ENCODE peak calls at places on chromosomes 16 and 17, in four cellular contexts. One of them, this sample, is unnamed.

GRCh38 chr16:73063284-73063733 is 15.4 kb upstream of the ZFHX3 start:
- DNase-seq in stomach: no peak
- DNase-seq in esophagus muscularis mucosa: no peak
- DNase-seq in K562: no peak
- DNase-seq in this sample: no peak

GRCh38 chr17:4512156-4513112 is 13.8 kb downstream of the SPNS2 start:
- DNase-seq in stomach: no peak
- DNase-seq in esophagus muscularis mucosa: no peak
- DNase-seq in K562: no peak
- DNase-seq in this sample: no peak

GRCh38 chr16:67959930-67960329 is 8.5 kb downstream of the SLC12A4 start:
- DNase-seq in stomach: no peak
- DNase-seq in esophagus muscularis mucosa: no peak
- DNase-seq in K562: no peak
- DNase-seq in this sample: no peak

GRCh38 chr17:76883744-76884525 is 15.7 kb downstream of the MGAT5B start:
- DNase-seq in stomach: no peak
- DNase-seq in esophagus muscularis mucosa: no peak
- DNase-seq in K562: no peak
- DNase-seq in this sample: no peak

GRCh38 chr16:57413301-57413730 is 8.7 kb downstream of the CCL17 start:
- DNase-seq in stomach: no peak
- DNase-seq in esophagus muscularis mucosa: no peak
- DNase-seq in K562: no peak
- DNase-seq in this sample: no peak

GRCh38 chr17:61337247-61337812 is 62.3 kb upstream of the TBX2 start:
- DNase-seq in stomach: no peak
- DNase-seq in esophagus muscularis mucosa: no peak
- DNase-seq in K562: no peak
- DNase-seq in this sample: no peak

GRCh38 chr17:45227101-45227591 is 5.5 kb downstream of the FMNL1 start:
- DNase-seq in stomach: no peak
- DNase-seq in esophagus muscularis mucosa: no peak
- DNase-seq in K562: no peak
- DNase-seq in this sample: no peak

GRCh38 chr16:4746991-4747574 is 12.7 kb downstream of the DNAAF8 start:
- DNase-seq in stomach: no peak
- DNase-seq in esophagus muscularis mucosa: no peak
- DNase-seq in K562: no peak
- DNase-seq in this sample: peak; percentile 76

GRCh38 chr16:89170346-89171215 is 967 bp upstream of the CDH15 start:
- DNase-seq in stomach: peak; percentile 64
- DNase-seq in esophagus muscularis mucosa: no peak
- DNase-seq in K562: peak; percentile 47
- DNase-seq in this sample: peak; percentile 81

GRCh38 chr17:80991645-80992076 is at the start of gene CHMP6:
- DNase-seq in stomach: peak; percentile 79
- DNase-seq in esophagus muscularis mucosa: no peak
- DNase-seq in K562: peak; percentile 92
- DNase-seq in this sample: peak; percentile 71

GRCh38 chr16:71311553-71312158 is 22.5 kb upstream of the CMTR2 start:
- DNase-seq in stomach: no peak
- DNase-seq in esophagus muscularis mucosa: no peak
- DNase-seq in K562: peak; percentile 53
- DNase-seq in this sample: no peak

GRCh38 chr17:36920032-36921000 is 17.0 kb upstream of the LHX1 start:
- DNase-seq in stomach: no peak
- DNase-seq in esophagus muscularis mucosa: no peak
- DNase-seq in K562: peak; percentile 50
- DNase-seq in this sample: no peak

GRCh38 chr16:85898521-85899442 is at the start of gene IRF8:
- DNase-seq in stomach: peak; percentile 76
- DNase-seq in esophagus muscularis mucosa: peak; percentile 94
- DNase-seq in K562: no peak
- DNase-seq in this sample: peak; percentile 96

GRCh38 chr17:38717139-38717745 is 12.2 kb downstream of the MLLT6 start:
- DNase-seq in stomach: no peak
- DNase-seq in esophagus muscularis mucosa: no peak
- DNase-seq in K562: no peak
- DNase-seq in this sample: no peak

GRCh38 chr17:45749831-45750335 is 34.2 kb upstream of the CRHR1 start:
- DNase-seq in stomach: no peak
- DNase-seq in esophagus muscularis mucosa: no peak
- DNase-seq in K562: no peak
- DNase-seq in this sample: no peak

GRCh38 chr16:31350275-31351005 is 4.5 kb upstream of the ITGAX start:
- DNase-seq in stomach: no peak
- DNase-seq in esophagus muscularis mucosa: no peak
- DNase-seq in K562: no peak
- DNase-seq in this sample: no peak

GRCh38 chr17:49108318-49108717 is 24.3 kb upstream of the B4GALNT2 start:
- DNase-seq in stomach: peak; percentile 49
- DNase-seq in esophagus muscularis mucosa: no peak
- DNase-seq in K562: no peak
- DNase-seq in this sample: no peak

GRCh38 chr16:73071131-73071940 is 23.4 kb upstream of the ZFHX3 start:
- DNase-seq in stomach: peak; percentile 59
- DNase-seq in esophagus muscularis mucosa: no peak
- DNase-seq in K562: no peak
- DNase-seq in this sample: peak; percentile 51

GRCh38 chr16:15701975-15702970 is 52.2 kb downstream of the NDE1 start:
- DNase-seq in stomach: no peak
- DNase-seq in esophagus muscularis mucosa: no peak
- DNase-seq in K562: no peak
- DNase-seq in this sample: no peak

GRCh38 chr16:89589241-89589926 is 13.8 kb downstream of the CPNE7 start:
- DNase-seq in stomach: no peak
- DNase-seq in esophagus muscularis mucosa: no peak
- DNase-seq in K562: no peak
- DNase-seq in this sample: no peak

GRCh38 chr16:58462089-58462488 is 37.9 kb upstream of the NDRG4 start:
- DNase-seq in stomach: no peak
- DNase-seq in esophagus muscularis mucosa: no peak
- DNase-seq in K562: no peak
- DNase-seq in this sample: no peak

GRCh38 chr17:65496801-65497200 is 64.6 kb downstream of the AXIN2 start:
- DNase-seq in stomach: no peak
- DNase-seq in esophagus muscularis mucosa: no peak
- DNase-seq in K562: no peak
- DNase-seq in this sample: no peak

GRCh38 chr17:65489413-65490170 is 71.9 kb downstream of the AXIN2 start:
- DNase-seq in stomach: no peak
- DNase-seq in esophagus muscularis mucosa: no peak
- DNase-seq in K562: no peak
- DNase-seq in this sample: no peak

GRCh38 chr17:65498831-65499230 is 62.6 kb downstream of the AXIN2 start:
- DNase-seq in stomach: no peak
- DNase-seq in esophagus muscularis mucosa: no peak
- DNase-seq in K562: no peak
- DNase-seq in this sample: no peak

GRCh38 chr17:65495255-65496060 is 66.0 kb downstream of the AXIN2 start:
- DNase-seq in stomach: no peak
- DNase-seq in esophagus muscularis mucosa: no peak
- DNase-seq in K562: no peak
- DNase-seq in this sample: peak; percentile 82
- TF ChIP-seq EP300 in stomach: no peak
- TF ChIP-seq EP300 in esophagus muscularis mucosa: no peak
- TF ChIP-seq EP300 in K562: no peak
- TF ChIP-seq EP300 in this sample: no peak

GRCh38 chr17:18185391-18185790 is 1.8 kb downstream of the ALKBH5 start:
- DNase-seq in stomach: no peak
- DNase-seq in esophagus muscularis mucosa: no peak
- DNase-seq in K562: no peak
- DNase-seq in this sample: no peak

GRCh38 chr17:18182978-18183333 is 672 bp upstream of the ALKBH5 start:
- DNase-seq in stomach: peak; percentile 78
- DNase-seq in esophagus muscularis mucosa: peak; percentile 96
- DNase-seq in K562: peak; percentile 62
- DNase-seq in this sample: peak; percentile 80

GRCh38 chr17:18183334-18184142 is at the start of gene ALKBH5:
- DNase-seq in stomach: peak; percentile 98
- DNase-seq in esophagus muscularis mucosa: peak; percentile 99
- DNase-seq in K562: peak; percentile 97
- DNase-seq in this sample: peak; percentile 99

GRCh38 chr17:18185832-18186231 is 2.2 kb downstream of the ALKBH5 start:
- DNase-seq in stomach: no peak
- DNase-seq in esophagus muscularis mucosa: no peak
- DNase-seq in K562: peak; percentile 5
- DNase-seq in this sample: no peak

GRCh38 chr17:18184143-18185007 is 747 bp downstream of the ALKBH5 start:
- DNase-seq in stomach: peak; percentile 56
- DNase-seq in esophagus muscularis mucosa: no peak
- DNase-seq in K562: peak; percentile 59
- DNase-seq in this sample: peak; percentile 88
- TF ChIP-seq POLR2A in stomach: no peak
- TF ChIP-seq POLR2A in esophagus muscularis mucosa: peak; percentile 30
- TF ChIP-seq POLR2A in K562: no peak
- TF ChIP-seq POLR2A in this sample: no peak

GRCh38 chr17:2067048-2067452 is 12.1 kb downstream of the HIC1 start:
- DNase-seq in stomach: no peak
- DNase-seq in esophagus muscularis mucosa: no peak
- DNase-seq in K562: no peak
- DNase-seq in this sample: no peak

GRCh38 chr17:2067559-2067958 is 12.7 kb downstream of the HIC1 start:
- DNase-seq in stomach: no peak
- DNase-seq in esophagus muscularis mucosa: no peak
- DNase-seq in K562: no peak
- DNase-seq in this sample: no peak

GRCh38 chr17:2068589-2069051 is 13.7 kb downstream of the HIC1 start:
- DNase-seq in stomach: no peak
- DNase-seq in esophagus muscularis mucosa: no peak
- DNase-seq in K562: no peak
- DNase-seq in this sample: no peak

GRCh38 chr17:2070241-2071023 is 15.5 kb downstream of the HIC1 start:
- DNase-seq in stomach: no peak
- DNase-seq in esophagus muscularis mucosa: no peak
- DNase-seq in K562: no peak
- DNase-seq in this sample: no peak

DNA sequence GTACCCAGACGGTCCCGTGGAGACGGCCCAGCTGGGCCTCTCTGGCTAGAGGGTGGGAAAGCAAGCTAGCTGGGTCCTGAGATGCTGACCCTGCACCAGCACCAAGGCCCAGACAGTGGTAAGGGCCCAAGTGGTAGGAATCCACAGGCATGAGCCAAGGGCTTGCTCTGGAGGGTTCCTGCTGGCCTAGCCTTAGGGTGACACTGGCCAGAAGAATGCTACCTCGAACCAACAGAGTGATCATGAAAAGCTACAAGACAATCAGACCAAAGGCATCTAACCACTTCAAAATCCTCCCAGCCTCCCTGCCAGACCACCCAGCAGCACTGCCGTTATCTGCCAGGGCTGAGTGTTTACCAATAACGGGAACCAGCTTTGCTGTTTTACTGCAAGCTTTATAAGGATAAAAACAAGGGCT is 13.2 kb downstream of the HIC1 start:
- DNase-seq in stomach: no peak
- DNase-seq in esophagus muscularis mucosa: no peak
- DNase-seq in K562: no peak
- DNase-seq in this sample: no peak
- TF ChIP-seq POLR2AphosphoS5 in stomach: no peak
- TF ChIP-seq POLR2AphosphoS5 in esophagus muscularis mucosa: no peak
- TF ChIP-seq POLR2AphosphoS5 in K562: no peak
- TF ChIP-seq POLR2AphosphoS5 in this sample: no peak

DNA sequence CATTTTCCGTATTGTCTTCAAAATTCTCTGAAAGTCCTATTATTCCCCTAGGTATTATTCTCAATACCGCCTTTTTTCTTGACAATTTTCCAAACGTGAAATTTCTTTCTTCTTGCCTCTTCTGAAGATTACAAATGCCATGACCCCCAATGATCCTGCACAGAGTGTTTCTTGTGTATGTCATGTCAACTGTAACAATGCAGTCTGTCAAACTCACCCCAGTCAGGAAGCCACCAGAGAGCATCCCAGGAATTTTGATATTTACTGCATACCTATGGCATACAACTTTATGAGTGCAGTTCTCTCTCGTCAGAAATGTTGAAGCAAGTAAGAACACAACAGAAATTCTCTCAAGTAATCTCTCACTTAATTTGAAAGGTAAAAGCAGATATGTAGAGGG is 847.3 kb upstream of the CDH8 start:
- DNase-seq in stomach: no peak
- DNase-seq in esophagus muscularis mucosa: no peak
- DNase-seq in K562: no peak
- DNase-seq in this sample: no peak
- TF ChIP-seq EP300 in stomach: no peak
- TF ChIP-seq EP300 in esophagus muscularis mucosa: no peak
- TF ChIP-seq EP300 in K562: no peak
- TF ChIP-seq EP300 in this sample: no peak

DNA sequence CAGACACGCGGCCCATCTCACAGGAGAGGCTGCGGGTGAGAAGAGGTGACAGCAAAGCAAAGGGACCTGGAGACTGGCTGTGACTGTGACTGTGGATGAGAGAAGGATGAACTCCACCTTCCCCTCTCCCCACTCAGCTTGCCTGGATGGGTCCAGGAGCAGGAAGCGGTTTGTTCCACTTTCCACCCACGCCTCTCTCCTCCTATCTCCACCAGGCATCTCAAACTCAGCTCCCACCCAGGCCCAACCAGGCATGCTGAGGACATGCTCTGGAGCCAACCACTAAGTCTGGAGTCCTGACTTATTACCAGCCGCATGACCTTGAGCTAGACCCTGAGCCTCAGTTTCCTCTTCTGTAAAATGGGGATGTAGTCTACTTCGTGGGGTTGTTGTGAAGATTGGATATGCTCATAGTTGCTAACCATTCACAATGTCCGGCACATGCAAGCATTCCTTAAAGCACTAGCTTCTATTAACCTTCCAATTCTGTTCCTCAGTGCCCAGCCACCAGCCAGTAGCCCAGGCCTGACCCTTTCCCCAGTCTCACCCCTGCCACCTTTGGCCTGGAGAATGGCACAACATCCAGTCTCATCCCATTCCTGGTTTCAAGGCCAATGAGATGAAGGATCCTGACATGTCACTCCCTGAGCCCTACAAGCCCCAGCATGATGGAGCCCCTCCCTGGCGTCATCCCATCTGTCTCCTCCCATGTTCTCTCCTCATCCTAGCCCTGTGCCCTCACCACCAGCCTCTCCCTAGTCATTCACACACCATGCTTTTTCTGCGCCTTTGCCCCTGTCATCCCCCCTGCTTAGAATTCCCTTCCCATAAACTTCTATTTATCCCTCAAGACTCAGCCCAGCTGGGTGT is 2.3 kb downstream of the GAS2L2 start:
- DNase-seq in stomach: no peak
- DNase-seq in esophagus muscularis mucosa: no peak
- DNase-seq in K562: peak; percentile 69
- DNase-seq in this sample: no peak
- TF ChIP-seq POLR2A in stomach: no peak
- TF ChIP-seq POLR2A in esophagus muscularis mucosa: no peak
- TF ChIP-seq POLR2A in K562: no peak
- TF ChIP-seq POLR2A in this sample: no peak